ENCODE peak calls at places on chromosome 13, in five cellular contexts. T is stimulated activated naive CD8-positive, alpha-beta T cell treated with anti-CD3 and anti-CD28 coated beads, Interleukin-15, Interleukin-2, amounts not matched to agents 100 U/mL and 50 U/mL, for 24 hours; A is GM12865; G is NCI-H774; E is NCI-H2171. S is an unnamed sample.

GRCh38 chr13:39406688-39407087 is 196.3 kb downstream of the LHFPL6 start:
- DNase-seq in T (no peak), A (peak; percentile 40), G (peak; percentile 1), E (no peak), S (no peak)

GRCh38 chr13:108915095-108915633 is 285.8 kb downstream of the MYO16 start:
- DNase-seq in T (no peak), A (peak; percentile 36), G (peak; percentile 55), E (no peak), S (no peak)

GRCh38 chr13:113586661-113587479 is 2.3 kb downstream of the TFDP1 start:
- DNase-seq in T (no peak), A (peak; percentile 27), G (no peak), E (no peak), S (no peak)

GRCh38 chr13:96621634-96622033 is 372.6 kb downstream of the OXGR1 start:
- DNase-seq in T (no peak), A (no peak), G (no peak), E (no peak), S (no peak)

GRCh38 chr13:97978661-97979450 is 25.4 kb downstream of the IPO5 start:
- DNase-seq in T (no peak), A (no peak), G (no peak), E (no peak), S (no peak)

GRCh38 chr13:31100721-31101120 is 61.0 kb downstream of the HSPH1 start:
- DNase-seq in T (no peak), A (no peak), G (no peak), E (no peak), S (no peak)

GRCh38 chr13:107665926-107666458 is 549.3 kb downstream of the LIG4 start:
- DNase-seq in T (no peak), A (no peak), G (no peak), E (no peak), S (no peak)

GRCh38 chr13:100789481-100789880 is 114.9 kb upstream of the TMTC4 start:
- DNase-seq in T (no peak), A (no peak), G (peak; percentile 62), E (peak; percentile 25), S (no peak)